ENCODE peak calls at places on chromosomes 1 and 21, in nine cellular contexts. W, V, X, L, T, O, F, B and K are unnamed samples.

GRCh38 chr1:62676606-62677356 is 11.4 kb downstream of the DOCK7 start:
- DNase-seq in W (no peak), V (no peak), X (no peak), L (no peak), T (no peak), O (peak), F (peak), B (no peak), K (no peak)

GRCh38 chr1:54013393-54014008 is 4.5 kb downstream of the LDLRAD1 start:
- DNase-seq in W (no peak), V (no peak), X (no peak), L (no peak), T (no peak), O (no peak), F (no peak), B (no peak), K (no peak)

GRCh38 chr1:197066719-197067456 is at the start of gene F13B:
- DNase-seq in W (no peak), V (no peak), X (no peak), L (no peak), T (no peak), O (peak), F (no peak), B (no peak), K (no peak)

GRCh38 chr1:3579626-3580025 is 31.7 kb downstream of the MEGF6 start:
- DNase-seq in W (no peak), V (no peak), X (no peak), L (no peak), T (no peak), O (no peak), F (no peak), B (no peak), K (no peak)

GRCh38 chr1:77143529-77144121 is 75.6 kb downstream of the PIGK start:
- DNase-seq in W (no peak), V (no peak), X (no peak), L (no peak), T (no peak), O (peak), F (peak), B (no peak), K (peak)

GRCh38 chr1:207152792-207153434 is 48.9 kb downstream of the C4BPA start:
- DNase-seq in W (no peak), V (no peak), X (no peak), L (no peak), T (peak), O (no peak), F (peak), B (no peak), K (peak)

GRCh38 chr1:220950576-220950975 is 71.3 kb downstream of the HLX start:
- DNase-seq in W (no peak), V (no peak), X (no peak), L (no peak), T (no peak), O (peak), F (no peak), B (no peak), K (no peak)

GRCh38 chr21:39175154-39175553 is 8.1 kb downstream of the PSMG1 start:
- DNase-seq in W (no peak), V (no peak), X (no peak), L (no peak), T (no peak), O (peak), F (peak), B (no peak), K (peak)

GRCh38 chr1:231446138-231446537 is 24.1 kb upstream of the EGLN1 start:
- DNase-seq in W (no peak), V (no peak), X (no peak), L (no peak), T (no peak), O (no peak), F (no peak), B (no peak), K (no peak)

GRCh38 chr1:209232197-209232596 is 351.3 kb upstream of the CAMK1G start:
- DNase-seq in W (no peak), V (no peak), X (no peak), L (no peak), T (no peak), O (no peak), F (no peak), B (no peak), K (no peak)

GRCh38 chr1:89987170-89987819 is 7.6 kb upstream of the ZNF326 start:
- DNase-seq in W (peak), V (peak), X (peak), L (peak), T (peak), O (peak), F (peak), B (peak), K (peak)

GRCh38 chr21:14591882-14592281 is 45.8 kb upstream of the SAMSN1 start:
- DNase-seq in W (no peak), V (no peak), X (no peak), L (peak), T (no peak), O (peak), F (no peak), B (no peak), K (no peak)

GRCh38 chr1:234212764-234213406 is 160.4 kb upstream of the COA6 start:
- DNase-seq in W (no peak), V (peak), X (peak), L (no peak), T (no peak), O (peak), F (peak), B (no peak), K (peak)

GRCh38 chr1:40620150-40620549 is 45.3 kb downstream of the RIMS3 start:
- DNase-seq in W (no peak), V (no peak), X (no peak), L (no peak), T (no peak), O (no peak), F (no peak), B (no peak), K (no peak)

GRCh38 chr1:225544924-225545323 is 108.0 kb downstream of the ENAH start:
- DNase-seq in W (no peak), V (no peak), X (no peak), L (no peak), T (no peak), O (no peak), F (no peak), B (no peak), K (no peak)

GRCh38 chr1:17080881-17081280 is 27.0 kb upstream of the SDHB start:
- DNase-seq in W (no peak), V (no peak), X (no peak), L (no peak), T (no peak), O (no peak), F (no peak), B (no peak), K (peak)

GRCh38 chr1:15038232-15039016 is 115.1 kb upstream of the TMEM51 start:
- DNase-seq in W (no peak), V (peak), X (peak), L (no peak), T (peak), O (peak), F (peak), B (no peak), K (peak)

GRCh38 chr1:226134170-226135058 is 52.1 kb downstream of the ACBD3 start:
- DNase-seq in W (no peak), V (no peak), X (no peak), L (no peak), T (no peak), O (no peak), F (no peak), B (no peak), K (no peak)

GRCh38 chr1:2233997-2234761 is 6.1 kb downstream of the SKI start:
- DNase-seq in W (no peak), V (no peak), X (no peak), L (peak), T (no peak), O (peak), F (peak), B (peak), K (no peak)

GRCh38 chr1:5926686-5927435 is 65.4 kb downstream of the NPHP4 start:
- DNase-seq in W (no peak), V (no peak), X (no peak), L (no peak), T (no peak), O (no peak), F (no peak), B (no peak), K (no peak)

GRCh38 chr1:89989099-89989498 is 5.8 kb upstream of the ZNF326 start:
- DNase-seq in W (no peak), V (no peak), X (no peak), L (no peak), T (no peak), O (no peak), F (no peak), B (no peak), K (no peak)

GRCh38 chr1:213988639-213989070 is 882 bp downstream of the PROX1 start:
- DNase-seq in W (no peak), V (no peak), X (no peak), L (no peak), T (no peak), O (no peak), F (no peak), B (peak), K (no peak)

GRCh38 chr1:7770939-7771672 is at the start of gene VAMP3:
- DNase-seq in W (peak), V (peak), X (peak), L (peak), T (peak), O (peak), F (peak), B (peak), K (peak)

GRCh38 chr1:11788549-11789053 is 17.2 kb downstream of the MTHFR start:
- DNase-seq in W (no peak), V (peak), X (no peak), L (no peak), T (no peak), O (no peak), F (no peak), B (no peak), K (no peak)

GRCh38 chr1:119646521-119647227 is 1.4 kb downstream of the ZNF697 start:
- DNase-seq in W (no peak), V (peak), X (no peak), L (no peak), T (no peak), O (peak), F (peak), B (no peak), K (peak)

GRCh38 chr1:97145321-97145956 is 423.9 kb downstream of the PTBP2 start:
- DNase-seq in W (peak), V (peak), X (no peak), L (no peak), T (no peak), O (peak), F (peak), B (no peak), K (no peak)

GRCh38 chr1:186812560-186812959 is 16.2 kb upstream of the PLA2G4A start:
- DNase-seq in W (no peak), V (no peak), X (no peak), L (no peak), T (no peak), O (peak), F (peak), B (no peak), K (no peak)

DNA sequence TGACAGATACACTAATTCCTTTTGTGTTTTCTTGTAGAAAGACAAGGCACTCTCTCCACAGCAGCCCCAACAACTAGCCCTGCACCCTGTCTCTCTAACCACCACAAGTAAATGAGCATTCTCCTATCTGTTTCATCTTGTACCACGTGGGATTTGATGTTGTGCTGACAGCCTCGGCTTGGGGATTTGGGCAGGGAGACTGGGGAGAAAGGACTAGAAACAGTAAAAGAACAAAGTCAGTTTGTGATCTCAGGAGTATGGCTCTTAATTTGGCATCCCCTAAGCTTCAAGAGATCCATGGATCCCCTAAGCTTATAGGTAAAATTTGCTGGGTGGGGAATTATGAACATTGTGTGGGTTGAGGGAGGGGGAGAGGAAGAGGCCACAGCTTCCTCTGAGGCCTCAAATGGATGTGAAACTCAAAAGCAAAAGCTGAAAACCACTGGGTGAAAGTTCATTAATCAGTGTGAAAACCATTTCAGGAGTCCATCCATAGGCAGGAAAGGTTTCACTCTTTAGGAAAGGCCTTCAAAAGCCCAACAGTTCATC is 3.1 kb downstream of the C1orf162 start:
- DNase-seq in W (no peak), V (no peak), X (no peak), L (no peak), T (no peak), O (no peak), F (no peak), B (no peak), K (no peak)
- H3K4me3 ChIP-seq in W (no peak), V (no peak), X (no peak), L (no peak), T (no peak), O (no peak), F (no peak), B (no peak), K (no peak)

DNA sequence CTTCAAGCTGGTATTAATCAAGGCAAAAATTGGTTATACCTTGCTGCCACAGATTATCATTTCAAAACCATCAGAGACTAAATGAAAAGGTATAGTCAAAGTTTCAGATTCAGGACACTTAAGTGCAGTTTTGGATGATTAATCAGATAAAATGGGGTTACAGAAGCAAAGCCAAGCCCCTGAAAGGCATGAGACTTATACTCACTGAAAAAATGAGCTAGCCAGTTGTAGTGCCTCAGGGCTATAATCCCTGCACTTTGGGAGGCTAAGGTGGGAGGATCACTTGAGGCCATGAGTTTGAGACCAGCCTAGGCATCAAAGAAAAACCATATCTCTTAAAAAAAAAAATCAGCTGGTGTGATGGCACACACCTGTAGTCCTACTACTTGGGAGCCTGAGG is 15.2 kb downstream of the LRRC40 start:
- DNase-seq in W (no peak), V (no peak), X (no peak), L (no peak), T (no peak), O (no peak), F (no peak), B (no peak), K (no peak)
- H3K4me3 ChIP-seq in W (no peak), V (no peak), X (no peak), L (no peak), T (no peak), O (no peak), F (no peak), B (no peak), K (no peak)

GRCh38 chr1:200889571-200889970 is 5.1 kb upstream of the INAVA start:
- DNase-seq in W (no peak), V (no peak), X (no peak), L (no peak), T (no peak), O (no peak), F (no peak), B (no peak), K (no peak)

GRCh38 chr1:200888349-200888838 is 6.3 kb upstream of the INAVA start:
- DNase-seq in W (no peak), V (peak), X (no peak), L (no peak), T (no peak), O (no peak), F (no peak), B (no peak), K (peak)

GRCh38 chr1:200886590-200886989 is 8.1 kb upstream of the INAVA start:
- DNase-seq in W (no peak), V (no peak), X (no peak), L (no peak), T (no peak), O (no peak), F (no peak), B (no peak), K (no peak)

GRCh38 chr1:200887036-200887435 is 7.7 kb upstream of the INAVA start:
- DNase-seq in W (no peak), V (no peak), X (no peak), L (no peak), T (no peak), O (no peak), F (no peak), B (no peak), K (no peak)

DNA sequence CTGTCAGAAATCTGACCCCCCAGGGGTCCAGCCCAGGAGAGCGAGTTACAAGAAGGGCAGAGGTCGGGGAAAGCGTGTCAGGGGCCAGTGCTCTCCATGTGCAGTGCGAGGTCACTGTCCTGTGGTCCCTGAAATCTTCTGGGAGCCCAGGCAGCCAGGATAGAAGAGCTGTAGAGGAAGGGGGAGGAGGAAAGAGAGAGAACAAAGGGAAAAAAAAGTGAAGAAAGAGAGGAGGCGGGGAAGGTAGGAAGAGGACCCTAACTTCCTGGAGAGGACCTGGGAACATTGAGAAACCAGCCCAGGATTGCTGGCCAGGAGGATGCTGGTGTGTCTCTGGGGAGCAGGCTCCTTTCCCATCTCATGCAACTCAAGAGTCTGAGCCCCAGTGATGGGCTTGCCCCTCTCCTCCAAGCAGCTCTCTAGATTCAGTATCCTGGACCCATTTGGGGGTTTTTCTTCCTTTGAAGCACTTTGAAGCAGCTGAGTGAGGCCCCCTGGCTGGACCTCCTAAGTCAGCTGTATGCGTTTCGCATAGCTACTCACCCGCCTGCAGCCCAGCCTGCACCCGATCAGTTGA is 6.8 kb upstream of the INAVA start:
- DNase-seq in W (no peak), V (peak), X (no peak), L (no peak), T (no peak), O (no peak), F (no peak), B (no peak), K (no peak)
- H3K4me3 ChIP-seq in W (no peak), V (no peak), X (no peak), L (no peak), T (no peak), O (no peak), F (no peak), B (no peak), K (no peak)

DNA sequence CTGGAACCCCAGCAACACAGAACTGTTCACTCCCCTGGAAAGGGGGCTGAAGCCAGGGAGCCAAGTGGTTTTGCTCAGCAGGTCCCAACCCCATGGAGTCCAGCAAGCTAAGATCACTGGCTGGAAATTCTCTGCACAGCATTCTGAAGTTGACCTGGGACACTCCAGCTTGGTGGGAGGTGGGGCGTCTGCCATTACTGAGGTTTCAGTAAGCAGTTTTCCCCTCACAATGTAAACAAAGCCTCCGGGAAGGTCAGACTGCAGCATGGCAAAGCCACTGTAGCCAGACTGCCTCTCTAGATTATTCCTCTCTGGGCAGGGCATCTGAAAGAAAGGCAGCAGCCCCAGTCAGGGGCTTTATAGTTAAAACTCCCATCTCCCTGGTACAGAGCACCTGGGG is 59.7 kb downstream of the INKA2 start:
- DNase-seq in W (no peak), V (no peak), X (no peak), L (no peak), T (no peak), O (no peak), F (no peak), B (no peak), K (no peak)
- H3K4me3 ChIP-seq in W (no peak), V (no peak), X (no peak), L (no peak), T (no peak), O (no peak), F (no peak), B (no peak), K (no peak)

GRCh38 chr1:67610450-67610849 is 74.6 kb upstream of the GADD45A start:
- DNase-seq in W (no peak), V (no peak), X (no peak), L (no peak), T (no peak), O (no peak), F (no peak), B (no peak), K (no peak)
- H3K4me3 ChIP-seq in W (peak), V (no peak), X (no peak), L (no peak), T (no peak), O (no peak), F (no peak), B (no peak), K (no peak)

GRCh38 chr1:159906960-159907359 is 7.0 kb upstream of the CFAP45 start:
- DNase-seq in W (no peak), V (no peak), X (no peak), L (no peak), T (no peak), O (no peak), F (no peak), B (no peak), K (no peak)
- H3K4me3 ChIP-seq in W (no peak), V (no peak), X (no peak), L (no peak), T (no peak), O (no peak), F (no peak), B (no peak), K (no peak)